ENCODE peak calls at places on chromosomes 7 and 10, in four cellular contexts. One of them, this sample, is unnamed.

GRCh38 chr10:110898391-110898790 is 20.6 kb downstream of the BBIP1 start:
- DNase-seq in T-helper 1 cell: no peak
- DNase-seq in HFFc6: no peak
- DNase-seq in germinal center: no peak
- DNase-seq in this sample: no peak

GRCh38 chr7:2452074-2452507 is 24.1 kb downstream of the GRIFIN start:
- DNase-seq in T-helper 1 cell: no peak
- DNase-seq in HFFc6: no peak
- DNase-seq in germinal center: no peak
- DNase-seq in this sample: no peak

GRCh38 chr7:37089972-37090371 is 358.7 kb downstream of the ELMO1 start:
- DNase-seq in T-helper 1 cell: no peak
- DNase-seq in HFFc6: no peak
- DNase-seq in germinal center: no peak
- DNase-seq in this sample: no peak

GRCh38 chr10:36111676-36112075 is 469.6 kb upstream of the FZD8 start:
- DNase-seq in T-helper 1 cell: no peak
- DNase-seq in HFFc6: no peak
- DNase-seq in germinal center: no peak
- DNase-seq in this sample: no peak

GRCh38 chr10:92834331-92834730 is 14.0 kb upstream of the EXOC6 start:
- DNase-seq in T-helper 1 cell: no peak
- DNase-seq in HFFc6: no peak
- DNase-seq in germinal center: no peak
- DNase-seq in this sample: no peak

GRCh38 chr7:131186816-131187215 is 140.9 kb upstream of the MKLN1 start:
- DNase-seq in T-helper 1 cell: no peak
- DNase-seq in HFFc6: no peak
- DNase-seq in germinal center: no peak
- DNase-seq in this sample: no peak

GRCh38 chr7:20219446-20220292 is 2.5 kb upstream of the MACC1 start:
- DNase-seq in T-helper 1 cell: no peak
- DNase-seq in HFFc6: no peak
- DNase-seq in germinal center: peak; percentile 67
- DNase-seq in this sample: peak; percentile 89

GRCh38 chr10:103736763-103737162 is 118.6 kb downstream of the SH3PXD2A start:
- DNase-seq in T-helper 1 cell: no peak
- DNase-seq in HFFc6: peak; percentile 13
- DNase-seq in germinal center: peak; percentile 57
- DNase-seq in this sample: no peak

GRCh38 chr10:31133628-31134302 is 102.1 kb upstream of the ZNF438 start:
- DNase-seq in T-helper 1 cell: peak; percentile 50
- DNase-seq in HFFc6: no peak
- DNase-seq in germinal center: peak; percentile 81
- DNase-seq in this sample: peak; percentile 83

GRCh38 chr10:111081595-111081994 is 4.8 kb downstream of the ADRA2A start:
- DNase-seq in T-helper 1 cell: no peak
- DNase-seq in HFFc6: no peak
- DNase-seq in germinal center: no peak
- DNase-seq in this sample: no peak

GRCh38 chr7:145016068-145016467 is 180.2 kb upstream of the TPK1 start:
- DNase-seq in T-helper 1 cell: no peak
- DNase-seq in HFFc6: no peak
- DNase-seq in germinal center: no peak
- DNase-seq in this sample: no peak

GRCh38 chr7:46589282-46589681 is 668.2 kb upstream of the IGFBP3 start:
- DNase-seq in T-helper 1 cell: no peak
- DNase-seq in HFFc6: no peak
- DNase-seq in germinal center: no peak
- DNase-seq in this sample: no peak

GRCh38 chr7:70215491-70215890 is 617.2 kb downstream of the AUTS2 start:
- DNase-seq in T-helper 1 cell: no peak
- DNase-seq in HFFc6: no peak
- DNase-seq in germinal center: no peak
- DNase-seq in this sample: peak; percentile 29

GRCh38 chr7:47576909-47577255 is 5.0 kb downstream of the TNS3 start:
- DNase-seq in T-helper 1 cell: no peak
- DNase-seq in HFFc6: no peak
- DNase-seq in germinal center: no peak
- DNase-seq in this sample: no peak

GRCh38 chr7:45216622-45217165 is 59.1 kb downstream of the RAMP3 start:
- DNase-seq in T-helper 1 cell: no peak
- DNase-seq in HFFc6: no peak
- DNase-seq in germinal center: no peak
- DNase-seq in this sample: no peak

GRCh38 chr7:150941983-150942590 is 36.0 kb downstream of the KCNH2 start:
- DNase-seq in T-helper 1 cell: peak; percentile 25
- DNase-seq in HFFc6: no peak
- DNase-seq in germinal center: no peak
- DNase-seq in this sample: no peak

GRCh38 chr10:59808896-59809643 is 55.8 kb upstream of the MRLN start:
- DNase-seq in T-helper 1 cell: peak; percentile 29
- DNase-seq in HFFc6: peak; percentile 57
- DNase-seq in germinal center: peak; percentile 65
- DNase-seq in this sample: peak; percentile 13

GRCh38 chr10:81865581-81865980 is 9.4 kb upstream of the NRG3 start:
- DNase-seq in T-helper 1 cell: no peak
- DNase-seq in HFFc6: no peak
- DNase-seq in germinal center: no peak
- DNase-seq in this sample: no peak

GRCh38 chr10:110556993-110557601 is 10.4 kb upstream of the SMC3 start:
- DNase-seq in T-helper 1 cell: peak; percentile 60
- DNase-seq in HFFc6: peak; percentile 6
- DNase-seq in germinal center: peak; percentile 63
- DNase-seq in this sample: no peak

GRCh38 chr10:133087679-133088523 is at the start of gene ADGRA1:
- DNase-seq in T-helper 1 cell: no peak
- DNase-seq in HFFc6: no peak
- DNase-seq in germinal center: no peak
- DNase-seq in this sample: no peak

GRCh38 chr10:22321831-22322662 is 1.1 kb downstream of the BMI1 start:
- DNase-seq in T-helper 1 cell: no peak
- DNase-seq in HFFc6: no peak
- DNase-seq in germinal center: peak; percentile 33
- DNase-seq in this sample: peak; percentile 51

GRCh38 chr7:38831262-38831661 is 77.7 kb downstream of the VPS41 start:
- DNase-seq in T-helper 1 cell: no peak
- DNase-seq in HFFc6: no peak
- DNase-seq in germinal center: no peak
- DNase-seq in this sample: no peak

GRCh38 chr10:123402656-123403055 is 248.5 kb downstream of the BUB3 start:
- DNase-seq in T-helper 1 cell: no peak
- DNase-seq in HFFc6: no peak
- DNase-seq in germinal center: peak; percentile 79
- DNase-seq in this sample: peak; percentile 85

GRCh38 chr7:12884033-12884432 is 196.6 kb downstream of the ARL4A start:
- DNase-seq in T-helper 1 cell: no peak
- DNase-seq in HFFc6: no peak
- DNase-seq in germinal center: no peak
- DNase-seq in this sample: no peak

GRCh38 chr7:90957883-90958282 is 306.4 kb upstream of the FZD1 start:
- DNase-seq in T-helper 1 cell: no peak
- DNase-seq in HFFc6: no peak
- DNase-seq in germinal center: no peak
- DNase-seq in this sample: no peak

GRCh38 chr7:157611341-157611740 is 274.5 kb downstream of the DNAJB6 start:
- DNase-seq in T-helper 1 cell: no peak
- DNase-seq in HFFc6: no peak
- DNase-seq in germinal center: no peak
- DNase-seq in this sample: no peak

This sample was measured in GM06990.